ENCODE peak calls at places on chromosomes 7 and 10, in six cellular contexts. P, N, W, O, Q and G are unnamed samples.
A peak's percentile ranks its signal among the peaks of the same experiment; 100 is the strongest.

GRCh38 chr7:30469303-30469702 is 9.3 kb downstream of the NOD1 start:
- DNase-seq in Q (no peak), N (peak; percentile 100), W (no peak), O (no peak), P (peak; percentile 70), G (no peak)

GRCh38 chr7:104225441-104225840 is 17.6 kb upstream of the ORC5 start:
- DNase-seq in W (no peak), P (no peak), O (no peak), Q (no peak), N (no peak), G (no peak)

GRCh38 chr10:122374246-122374858 is at the start of gene PLEKHA1:
- DNase-seq in W (peak; percentile 94), N (peak; percentile 93), P (peak; percentile 98), O (peak; percentile 86), Q (peak; percentile 96), G (peak; percentile 97)

GRCh38 chr7:110914263-110914662 is 176.7 kb upstream of the LRRN3 start:
- DNase-seq in Q (no peak), N (no peak), O (no peak), P (no peak), W (no peak), G (no peak)

GRCh38 chr7:116696707-116697106 is 24.7 kb downstream of the MET start:
- DNase-seq in N (no peak), W (no peak), P (no peak), Q (no peak), O (no peak), G (no peak)

GRCh38 chr7:99975782-99976521 is at the start of gene AZGP1:
- DNase-seq in O (no peak), Q (peak; percentile 59), P (no peak), W (peak; percentile 38), N (peak; percentile 29), G (no peak)

GRCh38 chr7:134307320-134307719 is 9.4 kb downstream of the SLC35B4 start:
- DNase-seq in O (no peak), N (no peak), Q (no peak), W (no peak), P (no peak), G (no peak)

GRCh38 chr7:80785961-80786360 is 132.9 kb downstream of the SEMA3C start:
- DNase-seq in N (peak; percentile 39), Q (no peak), P (no peak), W (no peak), O (no peak), G (no peak)

GRCh38 chr10:108911814-108912541 is 1011.3 kb downstream of the XPNPEP1 start:
- DNase-seq in W (no peak), Q (peak; percentile 64), P (peak; percentile 79), N (peak; percentile 44), O (peak; percentile 71), G (peak; percentile 82)

GRCh38 chr10:109967739-109968088 is 40.1 kb upstream of the ADD3 start:
- DNase-seq in N (no peak), W (no peak), Q (no peak), O (no peak), P (no peak), G (no peak)

GRCh38 chr7:129188372-129188891 is at the start of gene SMO:
- DNase-seq in W (no peak), O (peak; percentile 79), N (no peak), P (peak; percentile 92), Q (peak; percentile 37), G (peak; percentile 51)

GRCh38 chr10:29714096-29714874 is 79.5 kb upstream of the SVIL start:
- DNase-seq in W (no peak), P (no peak), Q (no peak), N (peak; percentile 92), O (no peak), G (no peak)

GRCh38 chr7:39951156-39951942 is 1.3 kb downstream of the CDK13 start:
- DNase-seq in W (peak; percentile 91), P (peak; percentile 75), Q (peak; percentile 64), N (peak; percentile 52), O (peak; percentile 51), G (peak; percentile 78)

GRCh38 chr10:25261571-25261970 is 86.8 kb downstream of the GPR158 start:
- DNase-seq in O (no peak), P (no peak), Q (no peak), W (no peak), N (no peak), G (no peak)

GRCh38 chr7:133570321-133570720 is 317.4 kb downstream of the EXOC4 start:
- DNase-seq in W (no peak), N (no peak), Q (no peak), O (no peak), P (no peak), G (no peak)

GRCh38 chr7:114650491-114650890 is 235.9 kb downstream of the FOXP2 start:
- DNase-seq in N (no peak), W (no peak), P (no peak), Q (no peak), O (no peak), G (no peak)

GRCh38 chr7:125830743-125831142 is 901.1 kb upstream of the POT1 start:
- DNase-seq in N (no peak), Q (no peak), P (no peak), O (no peak), W (no peak), G (no peak)

DNA sequence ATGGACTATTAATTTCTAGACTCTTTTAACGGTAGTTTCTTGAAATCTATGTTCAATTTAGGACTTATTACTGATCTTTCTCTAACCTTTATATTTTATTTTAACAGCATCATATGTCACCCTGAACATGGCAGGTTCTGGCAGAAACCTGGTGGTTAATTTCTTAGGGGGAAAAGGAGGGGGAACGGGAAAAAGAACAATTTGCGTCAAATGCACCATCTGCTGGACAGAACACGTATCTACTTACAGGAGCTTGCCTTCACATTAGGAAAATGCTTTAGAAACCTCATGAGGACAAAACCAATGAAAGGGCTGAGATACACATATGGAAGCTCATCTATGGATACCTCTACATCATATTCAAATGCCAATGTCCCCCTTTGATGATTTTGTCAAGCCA is 171.3 kb downstream of the GRM3 start:
- DNase-seq in N (peak; percentile 6), O (peak; percentile 25), Q (no peak), P (no peak), W (peak; percentile 23), G (no peak)
- TF ChIP-seq CTCF in N (no peak), O (peak; percentile 69), Q (no peak), P (peak; percentile 79), W (peak; percentile 73), G (peak; percentile 52)

DNA sequence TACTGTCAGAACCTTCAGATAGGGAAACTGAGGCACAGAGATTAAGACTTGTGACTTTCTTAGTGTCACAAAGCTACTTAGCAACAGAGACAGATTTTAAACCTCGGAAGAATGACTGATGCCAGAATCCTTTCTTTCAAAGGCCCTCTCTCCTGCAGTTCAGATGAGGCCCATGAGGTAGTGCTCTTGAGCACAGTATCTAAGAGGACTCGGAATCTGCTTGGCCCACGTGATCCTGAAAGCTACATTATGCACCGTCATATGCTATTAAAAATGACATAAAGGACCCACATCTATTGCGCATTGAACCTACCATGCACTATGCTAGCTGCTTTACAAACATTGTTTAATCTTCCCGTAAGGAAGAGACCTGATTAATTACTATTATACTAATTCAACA is 355.9 kb downstream of the SFMBT2 start:
- DNase-seq in N (no peak), P (no peak), W (peak; percentile 24), O (peak; percentile 6), Q (no peak), G (no peak)
- TF ChIP-seq CTCF in N (no peak), P (peak; percentile 64), W (peak; percentile 65), O (peak; percentile 50), Q (no peak), G (peak; percentile 52)

GRCh38 chr7:43926193-43927043 is at the start of gene UBE2D4:
- DNase-seq in P (peak; percentile 85), N (peak; percentile 70), Q (peak; percentile 92), W (peak; percentile 72), O (peak; percentile 64), G (peak; percentile 88)
- TF ChIP-seq CTCF in P (peak; percentile 24), N (peak; percentile 2), Q (no peak), W (no peak), O (no peak), G (no peak)

GRCh38 chr7:608361-608760 is 88.7 kb upstream of the PDGFA start:
- DNase-seq in O (no peak), N (no peak), W (no peak), Q (no peak), P (no peak), G (peak; percentile 2)

GRCh38 chr7:608954-609711 is 89.5 kb upstream of the PDGFA start:
- DNase-seq in W (no peak), O (no peak), N (no peak), P (no peak), Q (no peak), G (peak; percentile 10)

GRCh38 chr7:611281-611810 is 91.7 kb upstream of the PDGFA start:
- DNase-seq in Q (no peak), P (no peak), N (no peak), O (no peak), W (no peak), G (no peak)

GRCh38 chr7:610531-611280 is 91.1 kb upstream of the PDGFA start:
- DNase-seq in N (peak; percentile 53), Q (no peak), W (no peak), O (no peak), P (no peak), G (no peak)

DNA sequence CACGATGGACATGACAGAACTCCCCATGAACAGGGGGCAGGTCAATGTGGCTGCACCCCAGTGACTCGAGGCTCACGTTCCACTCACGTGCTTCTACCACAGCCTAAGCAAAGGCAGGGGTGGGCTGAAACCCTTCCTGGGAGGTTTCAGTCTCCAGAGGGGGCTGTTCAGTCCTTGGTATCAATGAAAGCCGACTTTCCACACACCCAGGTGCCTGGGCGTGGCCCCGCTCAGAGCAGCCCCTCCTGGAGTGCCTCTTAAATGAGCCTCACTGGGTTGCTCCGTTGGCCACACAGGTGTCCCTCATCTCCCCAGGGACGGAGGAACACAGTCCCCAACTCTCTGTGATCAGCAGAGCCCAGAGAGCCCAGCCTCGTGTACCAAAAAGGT is 90.5 kb upstream of the PDGFA start:
- DNase-seq in W (peak; percentile 18), P (no peak), N (no peak), O (no peak), Q (no peak), G (no peak)
- TF ChIP-seq CTCF in W (no peak), P (no peak), N (no peak), O (no peak), Q (no peak), G (no peak)

GRCh38 chr7:106521115-106521514 is 139.8 kb downstream of the CCDC71L start:
- DNase-seq in N (no peak), P (no peak), W (no peak), O (no peak), Q (no peak), G (no peak)
- TF ChIP-seq CTCF in N (no peak), P (no peak), W (peak; percentile 33), O (no peak), Q (no peak), G (no peak)

DNA sequence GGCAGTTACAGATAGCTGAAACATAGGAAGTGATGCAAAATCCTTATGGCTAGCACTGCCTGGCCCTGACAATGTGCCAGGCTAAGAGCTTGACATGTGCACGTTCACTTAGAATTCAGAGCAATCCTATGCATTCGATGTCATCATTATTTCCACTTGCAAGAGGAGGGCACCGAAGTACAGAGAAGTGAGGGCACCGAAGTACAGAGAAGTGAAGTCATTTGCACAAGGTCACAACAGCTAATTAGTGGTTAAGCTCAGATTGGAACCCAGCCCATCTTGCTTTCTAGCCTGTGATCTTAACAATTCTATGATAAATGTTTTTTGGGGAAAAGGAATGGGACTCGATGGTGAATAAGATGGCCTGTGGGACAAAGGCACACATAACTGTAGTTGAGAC is 73.4 kb downstream of the ARHGAP22 start:
- DNase-seq in W (no peak), Q (no peak), P (no peak), N (no peak), O (no peak), G (no peak)
- TF ChIP-seq CTCF in W (no peak), Q (no peak), P (no peak), N (no peak), O (no peak), G (no peak)